ENCODE peak calls at places on chromosomes 1 and 21, in ten cellular contexts. One of them, this sample, is unnamed.

GRCh38 chr21:34807146-34807880 is 138.5 kb downstream of the CLIC6 start:
- DNase-seq in hepatocyte: peak
- DNase-seq in psoas muscle: no peak
- DNase-seq in AG10803: peak
- DNase-seq in GM23338: no peak
- DNase-seq in fibroblast of mammary gland: peak
- DNase-seq in adrenal gland: peak
- DNase-seq in WERI-Rb-1: no peak
- DNase-seq in CD8-positive, alpha-beta T cell: peak
- DNase-seq in neural progenitor cell: no peak
- DNase-seq in this sample: peak

GRCh38 chr1:153547560-153548551 is 1.2 kb downstream of the S100A3 start:
- DNase-seq in hepatocyte: no peak
- DNase-seq in psoas muscle: no peak
- DNase-seq in AG10803: no peak
- DNase-seq in GM23338: no peak
- DNase-seq in fibroblast of mammary gland: no peak
- DNase-seq in adrenal gland: no peak
- DNase-seq in WERI-Rb-1: no peak
- DNase-seq in CD8-positive, alpha-beta T cell: no peak
- DNase-seq in neural progenitor cell: no peak
- DNase-seq in this sample: peak

GRCh38 chr1:248837045-248837793 is 805 bp upstream of the ZNF672 start:
- DNase-seq in hepatocyte: no peak
- DNase-seq in psoas muscle: no peak
- DNase-seq in AG10803: no peak
- DNase-seq in GM23338: no peak
- DNase-seq in fibroblast of mammary gland: no peak
- DNase-seq in adrenal gland: no peak
- DNase-seq in WERI-Rb-1: peak
- DNase-seq in CD8-positive, alpha-beta T cell: no peak
- DNase-seq in neural progenitor cell: peak
- DNase-seq in this sample: no peak

GRCh38 chr1:59006309-59006698 is 222.5 kb upstream of the JUN start:
- DNase-seq in hepatocyte: no peak
- DNase-seq in psoas muscle: no peak
- DNase-seq in AG10803: no peak
- DNase-seq in GM23338: no peak
- DNase-seq in fibroblast of mammary gland: no peak
- DNase-seq in adrenal gland: no peak
- DNase-seq in WERI-Rb-1: no peak
- DNase-seq in CD8-positive, alpha-beta T cell: no peak
- DNase-seq in neural progenitor cell: no peak
- DNase-seq in this sample: peak

GRCh38 chr1:180382326-180383115 is 119.9 kb downstream of the ACBD6 start:
- DNase-seq in hepatocyte: no peak
- DNase-seq in psoas muscle: no peak
- DNase-seq in AG10803: peak
- DNase-seq in GM23338: no peak
- DNase-seq in fibroblast of mammary gland: peak
- DNase-seq in adrenal gland: no peak
- DNase-seq in WERI-Rb-1: no peak
- DNase-seq in CD8-positive, alpha-beta T cell: no peak
- DNase-seq in neural progenitor cell: no peak
- DNase-seq in this sample: no peak

GRCh38 chr21:45033791-45034555 is 40.4 kb upstream of the ADARB1 start:
- DNase-seq in hepatocyte: peak
- DNase-seq in psoas muscle: peak
- DNase-seq in AG10803: peak
- DNase-seq in GM23338: no peak
- DNase-seq in fibroblast of mammary gland: peak
- DNase-seq in adrenal gland: no peak
- DNase-seq in WERI-Rb-1: no peak
- DNase-seq in CD8-positive, alpha-beta T cell: no peak
- DNase-seq in neural progenitor cell: no peak
- DNase-seq in this sample: no peak

GRCh38 chr1:110783292-110783918 is 89.5 kb upstream of the CD53 start:
- DNase-seq in hepatocyte: peak
- DNase-seq in psoas muscle: no peak
- DNase-seq in AG10803: peak
- DNase-seq in GM23338: peak
- DNase-seq in fibroblast of mammary gland: peak
- DNase-seq in adrenal gland: peak
- DNase-seq in WERI-Rb-1: peak
- DNase-seq in CD8-positive, alpha-beta T cell: peak
- DNase-seq in neural progenitor cell: peak
- DNase-seq in this sample: peak

GRCh38 chr21:44802396-44803153 is 955 bp upstream of the UBE2G2 start:
- DNase-seq in hepatocyte: peak
- DNase-seq in psoas muscle: no peak
- DNase-seq in AG10803: no peak
- DNase-seq in GM23338: peak
- DNase-seq in fibroblast of mammary gland: no peak
- DNase-seq in adrenal gland: no peak
- DNase-seq in WERI-Rb-1: peak
- DNase-seq in CD8-positive, alpha-beta T cell: no peak
- DNase-seq in neural progenitor cell: peak
- DNase-seq in this sample: peak

GRCh38 chr1:225694151-225694603 is 41.3 kb upstream of the ENAH start:
- DNase-seq in hepatocyte: peak
- DNase-seq in psoas muscle: no peak
- DNase-seq in AG10803: no peak
- DNase-seq in GM23338: no peak
- DNase-seq in fibroblast of mammary gland: no peak
- DNase-seq in adrenal gland: peak
- DNase-seq in WERI-Rb-1: no peak
- DNase-seq in CD8-positive, alpha-beta T cell: no peak
- DNase-seq in neural progenitor cell: no peak
- DNase-seq in this sample: no peak

GRCh38 chr1:215830221-215830620 is 263.1 kb downstream of the KCTD3 start:
- DNase-seq in hepatocyte: no peak
- DNase-seq in psoas muscle: no peak
- DNase-seq in AG10803: peak
- DNase-seq in GM23338: no peak
- DNase-seq in fibroblast of mammary gland: peak
- DNase-seq in adrenal gland: no peak
- DNase-seq in WERI-Rb-1: no peak
- DNase-seq in CD8-positive, alpha-beta T cell: no peak
- DNase-seq in neural progenitor cell: no peak
- DNase-seq in this sample: no peak

GRCh38 chr1:215819114-215819513 is 252.0 kb downstream of the KCTD3 start:
- DNase-seq in hepatocyte: no peak
- DNase-seq in psoas muscle: no peak
- DNase-seq in AG10803: peak
- DNase-seq in GM23338: no peak
- DNase-seq in fibroblast of mammary gland: no peak
- DNase-seq in adrenal gland: no peak
- DNase-seq in WERI-Rb-1: no peak
- DNase-seq in CD8-positive, alpha-beta T cell: no peak
- DNase-seq in neural progenitor cell: no peak
- DNase-seq in this sample: no peak

GRCh38 chr1:215824245-215824644 is 257.1 kb downstream of the KCTD3 start:
- DNase-seq in hepatocyte: peak
- DNase-seq in psoas muscle: no peak
- DNase-seq in AG10803: no peak
- DNase-seq in GM23338: peak
- DNase-seq in fibroblast of mammary gland: peak
- DNase-seq in adrenal gland: no peak
- DNase-seq in WERI-Rb-1: peak
- DNase-seq in CD8-positive, alpha-beta T cell: no peak
- DNase-seq in neural progenitor cell: peak
- DNase-seq in this sample: no peak
- TF ChIP-seq CTCF in hepatocyte: peak
- TF ChIP-seq CTCF in psoas muscle: no peak
- TF ChIP-seq CTCF in AG10803: peak
- TF ChIP-seq CTCF in GM23338: peak
- TF ChIP-seq CTCF in fibroblast of mammary gland: peak
- TF ChIP-seq CTCF in adrenal gland: no peak
- TF ChIP-seq CTCF in WERI-Rb-1: peak
- TF ChIP-seq CTCF in CD8-positive, alpha-beta T cell: no peak
- TF ChIP-seq CTCF in neural progenitor cell: peak
- TF ChIP-seq CTCF in this sample: no peak

GRCh38 chr1:159591981-159592380 is 4.4 kb downstream of the APCS start:
- DNase-seq in hepatocyte: no peak
- DNase-seq in psoas muscle: no peak
- DNase-seq in AG10803: peak
- DNase-seq in GM23338: no peak
- DNase-seq in fibroblast of mammary gland: no peak
- DNase-seq in adrenal gland: no peak
- DNase-seq in WERI-Rb-1: no peak
- DNase-seq in CD8-positive, alpha-beta T cell: no peak
- DNase-seq in neural progenitor cell: no peak
- DNase-seq in this sample: no peak

GRCh38 chr1:159584536-159584935 is 3.1 kb upstream of the APCS start:
- DNase-seq in hepatocyte: no peak
- DNase-seq in psoas muscle: no peak
- DNase-seq in AG10803: no peak
- DNase-seq in GM23338: no peak
- DNase-seq in fibroblast of mammary gland: no peak
- DNase-seq in adrenal gland: no peak
- DNase-seq in WERI-Rb-1: no peak
- DNase-seq in CD8-positive, alpha-beta T cell: no peak
- DNase-seq in neural progenitor cell: no peak
- DNase-seq in this sample: no peak

GRCh38 chr1:159587461-159587951 is at the start of gene APCS:
- DNase-seq in hepatocyte: no peak
- DNase-seq in psoas muscle: no peak
- DNase-seq in AG10803: no peak
- DNase-seq in GM23338: peak
- DNase-seq in fibroblast of mammary gland: no peak
- DNase-seq in adrenal gland: no peak
- DNase-seq in WERI-Rb-1: no peak
- DNase-seq in CD8-positive, alpha-beta T cell: no peak
- DNase-seq in neural progenitor cell: no peak
- DNase-seq in this sample: no peak
- H3K4me3 ChIP-seq in hepatocyte: no peak
- H3K4me3 ChIP-seq in psoas muscle: no peak
- H3K4me3 ChIP-seq in AG10803: no peak
- H3K4me3 ChIP-seq in GM23338: no peak
- H3K4me3 ChIP-seq in fibroblast of mammary gland: no peak
- H3K4me3 ChIP-seq in adrenal gland: no peak
- H3K4me3 ChIP-seq in WERI-Rb-1: no peak
- H3K4me3 ChIP-seq in CD8-positive, alpha-beta T cell: no peak
- H3K4me3 ChIP-seq in neural progenitor cell: no peak
- H3K4me3 ChIP-seq in this sample: no peak

DNA sequence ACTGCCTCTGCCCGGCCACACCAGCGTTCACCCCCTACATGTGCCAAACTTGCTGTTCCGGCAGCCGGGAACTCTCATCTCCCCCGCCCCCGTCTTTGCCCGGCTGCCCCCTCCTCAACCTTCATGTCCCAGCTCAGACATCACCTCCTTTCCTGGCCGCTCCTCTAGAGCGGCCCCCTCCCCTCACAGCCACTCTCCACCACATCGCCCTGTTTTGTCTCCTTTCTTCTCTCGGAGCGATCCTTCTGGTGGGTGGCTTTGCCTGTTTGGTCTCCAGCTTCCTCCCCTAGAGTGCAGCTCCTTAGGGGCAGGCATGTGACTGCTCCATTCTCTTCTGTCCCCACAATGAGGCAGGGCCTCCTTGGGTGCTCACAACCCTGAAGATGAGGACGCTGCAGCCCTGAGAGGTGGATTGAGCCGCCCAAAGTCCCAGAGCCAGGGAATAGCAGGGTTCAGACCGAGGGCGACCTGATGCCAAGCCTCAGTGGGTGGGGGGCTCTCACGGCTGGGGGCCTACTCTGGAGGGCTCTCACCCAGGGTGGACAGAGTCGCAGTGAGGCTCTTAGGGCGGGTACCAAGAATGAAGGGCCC is 44.9 kb upstream of the ECE1 start:
- DNase-seq in hepatocyte: peak
- DNase-seq in psoas muscle: no peak
- DNase-seq in AG10803: no peak
- DNase-seq in GM23338: peak
- DNase-seq in fibroblast of mammary gland: no peak
- DNase-seq in adrenal gland: no peak
- DNase-seq in WERI-Rb-1: no peak
- DNase-seq in CD8-positive, alpha-beta T cell: no peak
- DNase-seq in neural progenitor cell: no peak
- DNase-seq in this sample: no peak
- TF ChIP-seq CTCF in hepatocyte: no peak
- TF ChIP-seq CTCF in psoas muscle: no peak
- TF ChIP-seq CTCF in AG10803: no peak
- TF ChIP-seq CTCF in GM23338: no peak
- TF ChIP-seq CTCF in fibroblast of mammary gland: no peak
- TF ChIP-seq CTCF in adrenal gland: no peak
- TF ChIP-seq CTCF in WERI-Rb-1: no peak
- TF ChIP-seq CTCF in CD8-positive, alpha-beta T cell: no peak
- TF ChIP-seq CTCF in neural progenitor cell: peak
- TF ChIP-seq CTCF in this sample: no peak

GRCh38 chr21:16087523-16087922 is 357.7 kb downstream of the USP25 start:
- DNase-seq in hepatocyte: no peak
- DNase-seq in psoas muscle: no peak
- DNase-seq in AG10803: no peak
- DNase-seq in GM23338: no peak
- DNase-seq in fibroblast of mammary gland: no peak
- DNase-seq in adrenal gland: no peak
- DNase-seq in WERI-Rb-1: no peak
- DNase-seq in CD8-positive, alpha-beta T cell: no peak
- DNase-seq in neural progenitor cell: no peak
- DNase-seq in this sample: no peak

GRCh38 chr21:16085436-16085835 is 355.7 kb downstream of the USP25 start:
- DNase-seq in hepatocyte: no peak
- DNase-seq in psoas muscle: no peak
- DNase-seq in AG10803: no peak
- DNase-seq in GM23338: no peak
- DNase-seq in fibroblast of mammary gland: peak
- DNase-seq in adrenal gland: no peak
- DNase-seq in WERI-Rb-1: no peak
- DNase-seq in CD8-positive, alpha-beta T cell: no peak
- DNase-seq in neural progenitor cell: no peak
- DNase-seq in this sample: no peak

GRCh38 chr21:16086936-16087335 is 357.2 kb downstream of the USP25 start:
- DNase-seq in hepatocyte: no peak
- DNase-seq in psoas muscle: no peak
- DNase-seq in AG10803: no peak
- DNase-seq in GM23338: no peak
- DNase-seq in fibroblast of mammary gland: no peak
- DNase-seq in adrenal gland: no peak
- DNase-seq in WERI-Rb-1: no peak
- DNase-seq in CD8-positive, alpha-beta T cell: no peak
- DNase-seq in neural progenitor cell: no peak
- DNase-seq in this sample: no peak

GRCh38 chr21:16084776-16085364 is 355.1 kb downstream of the USP25 start:
- DNase-seq in hepatocyte: no peak
- DNase-seq in psoas muscle: peak
- DNase-seq in AG10803: peak
- DNase-seq in GM23338: no peak
- DNase-seq in fibroblast of mammary gland: peak
- DNase-seq in adrenal gland: peak
- DNase-seq in WERI-Rb-1: peak
- DNase-seq in CD8-positive, alpha-beta T cell: no peak
- DNase-seq in neural progenitor cell: no peak
- DNase-seq in this sample: no peak

DNA sequence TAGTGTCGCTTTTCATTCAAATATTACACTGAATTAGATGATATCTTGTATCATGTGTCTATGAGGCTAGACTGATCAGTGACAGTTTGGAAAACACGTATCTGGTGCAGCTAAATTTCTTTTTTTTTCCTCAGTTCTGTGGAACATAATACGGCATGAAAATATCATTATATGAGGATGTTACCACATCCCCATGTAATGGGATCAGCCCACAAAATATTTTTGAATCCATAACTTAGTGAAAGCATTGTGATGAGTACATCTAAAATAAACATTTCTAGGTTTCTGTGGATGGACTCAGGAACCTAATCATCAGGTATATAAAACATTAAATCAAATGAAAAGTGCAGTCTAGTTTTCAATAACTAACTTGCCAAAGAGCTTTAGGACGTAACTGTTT is 356.3 kb downstream of the USP25 start:
- DNase-seq in hepatocyte: no peak
- DNase-seq in psoas muscle: no peak
- DNase-seq in AG10803: no peak
- DNase-seq in GM23338: no peak
- DNase-seq in fibroblast of mammary gland: peak
- DNase-seq in adrenal gland: no peak
- DNase-seq in WERI-Rb-1: no peak
- DNase-seq in CD8-positive, alpha-beta T cell: no peak
- DNase-seq in neural progenitor cell: no peak
- DNase-seq in this sample: no peak
- H3K4me3 ChIP-seq in hepatocyte: no peak
- H3K4me3 ChIP-seq in psoas muscle: peak
- H3K4me3 ChIP-seq in AG10803: no peak
- H3K4me3 ChIP-seq in GM23338: no peak
- H3K4me3 ChIP-seq in fibroblast of mammary gland: no peak
- H3K4me3 ChIP-seq in adrenal gland: no peak
- H3K4me3 ChIP-seq in WERI-Rb-1: no peak
- H3K4me3 ChIP-seq in CD8-positive, alpha-beta T cell: no peak
- H3K4me3 ChIP-seq in neural progenitor cell: no peak
- H3K4me3 ChIP-seq in this sample: no peak